ENCODE peak calls at places on chromosomes 6 and 20, in five cellular contexts. F is fibroblast of mammary gland, P is tibial nerve, X is OCI-LY7, S is B cell. N is an unnamed sample.

GRCh38 chr6:107716688-107717089 is 107.4 kb downstream of the SCML4 start:
- DNase-seq in F (peak), P (no peak), X (peak), S (peak), N (no peak)

GRCh38 chr6:160949531-160949930 is 42.0 kb upstream of the MAP3K4 start:
- DNase-seq in F (no peak), P (no peak), X (no peak), S (no peak), N (no peak)

GRCh38 chr20:50824137-50824536 is 29.3 kb downstream of the BCAS4 start:
- DNase-seq in F (peak), P (peak), X (no peak), S (no peak), N (peak)

GRCh38 chr6:118963003-118963402 is 28.0 kb upstream of the MCM9 start:
- DNase-seq in F (peak), P (no peak), X (no peak), S (no peak), N (no peak)

GRCh38 chr20:9172908-9173307 is 104.0 kb downstream of the PLCB4 start:
- DNase-seq in F (peak), P (no peak), X (no peak), S (no peak), N (no peak)

GRCh38 chr6:163930012-163930411 is 515.5 kb downstream of the QKI start:
- DNase-seq in F (no peak), P (no peak), X (no peak), S (no peak), N (no peak)

GRCh38 chr6:22807818-22808217 is 238.5 kb downstream of the HDGFL1 start:
- DNase-seq in F (no peak), P (no peak), X (no peak), S (no peak), N (no peak)

GRCh38 chr6:167750956-167751358 is 75.8 kb upstream of the AFDN start:
- DNase-seq in F (no peak), P (no peak), X (no peak), S (no peak), N (no peak)

GRCh38 chr6:156407334-156407733 is 369.8 kb upstream of the ARID1B start:
- DNase-seq in F (no peak), P (no peak), X (no peak), S (no peak), N (no peak)

GRCh38 chr6:152552616-152553209 is 84.4 kb downstream of the SYNE1 start:
- DNase-seq in F (peak), P (peak), X (peak), S (no peak), N (no peak)

GRCh38 chr6:7108196-7108963 is 619 bp downstream of the RREB1 start:
- DNase-seq in F (peak), P (peak), X (peak), S (peak), N (no peak)

GRCh38 chr6:7107578-7108195 is at the start of gene RREB1:
- DNase-seq in F (peak), P (peak), X (peak), S (peak), N (no peak)

GRCh38 chr6:7104752-7105151 is 3.0 kb upstream of the RREB1 start:
- DNase-seq in F (no peak), P (no peak), X (no peak), S (no peak), N (no peak)

GRCh38 chr6:7106215-7106751 is 1.5 kb upstream of the RREB1 start:
- DNase-seq in F (peak), P (peak), X (no peak), S (no peak), N (no peak)

GRCh38 chr6:7106752-7107577 is 796 bp upstream of the RREB1 start:
- DNase-seq in F (no peak), P (no peak), X (peak), S (peak), N (no peak)
- TF ChIP-seq CTCF in F (peak), P (peak), X (no peak), S (peak), N (peak)

GRCh38 chr6:40900791-40901190 is 138.2 kb downstream of the UNC5CL start:
- DNase-seq in F (no peak), P (no peak), X (no peak), S (no peak), N (no peak)
- TF ChIP-seq CTCF in F (no peak), P (no peak), X (no peak), S (no peak), N (no peak)

GRCh38 chr6:40999498-41000070 is 39.4 kb downstream of the UNC5CL start:
- DNase-seq in F (peak), P (peak), X (peak), S (no peak), N (no peak)
- TF ChIP-seq CTCF in F (peak), P (no peak), X (peak), S (no peak), N (peak)

DNA sequence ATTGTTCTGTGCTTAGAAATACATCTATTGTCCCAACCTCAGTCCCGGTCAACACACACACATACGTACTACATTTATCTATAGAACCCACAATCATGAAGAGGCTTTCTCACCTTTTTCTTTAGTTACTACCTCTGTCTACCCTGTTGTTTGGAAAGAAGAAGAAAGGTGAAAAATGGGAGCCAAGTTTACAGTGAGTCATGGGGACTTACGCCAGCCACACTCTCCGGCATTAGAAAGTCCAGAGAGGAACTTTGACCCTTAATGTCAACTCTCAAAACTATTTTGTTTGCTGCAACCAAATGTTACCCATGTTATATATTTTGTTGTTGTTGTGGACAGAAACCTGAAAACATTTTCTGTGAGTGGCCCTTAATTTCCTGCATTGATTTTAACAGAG is 259.1 kb downstream of the ZFAND3 start:
- DNase-seq in F (peak), P (no peak), X (no peak), S (no peak), N (no peak)
- TF ChIP-seq CTCF in F (no peak), P (no peak), X (no peak), S (no peak), N (no peak)

GRCh38 chr6:142074516-142074915 is 58.2 kb upstream of the GJE1 start:
- DNase-seq in F (no peak), P (no peak), X (no peak), S (no peak), N (no peak)

GRCh38 chr6:142075516-142076101 is 57.1 kb upstream of the GJE1 start:
- DNase-seq in F (no peak), P (no peak), X (no peak), S (no peak), N (no peak)

GRCh38 chr6:142071981-142072380 is 60.7 kb upstream of the GJE1 start:
- DNase-seq in F (no peak), P (no peak), X (no peak), S (no peak), N (no peak)
- TF ChIP-seq CTCF in F (peak), P (no peak), X (peak), S (no peak), N (no peak)

GRCh38 chr6:31712296-31712695 is 2.9 kb upstream of the LY6G6D start:
- DNase-seq in F (no peak), P (no peak), X (no peak), S (peak), N (no peak)
- TF ChIP-seq CTCF in F (no peak), P (no peak), X (peak), S (peak), N (no peak)

GRCh38 chr6:7939864-7940228 is 29.3 kb upstream of the TXNDC5 start:
- DNase-seq in F (peak), P (no peak), X (no peak), S (no peak), N (no peak)
- TF ChIP-seq CTCF in F (no peak), P (no peak), X (no peak), S (no peak), N (no peak)

GRCh38 chr6:31462964-31463940 is 34.7 kb upstream of the MICB start:
- DNase-seq in F (peak), P (peak), X (peak), S (peak), N (no peak)
- TF ChIP-seq CTCF in F (no peak), P (no peak), X (no peak), S (no peak), N (no peak)

GRCh38 chr20:45822863-45823262 is 4.2 kb downstream of the TNNC2 start:
- DNase-seq in F (no peak), P (no peak), X (no peak), S (no peak), N (no peak)
- TF ChIP-seq CTCF in F (no peak), P (no peak), X (no peak), S (no peak), N (no peak)

N was measured in AG09319.